ENCODE peak calls at places on chromosome 13, in five cellular contexts. T is BJ, G is ascending aorta, P is foreskin fibroblast, B is IMR-90. F is an unnamed sample.

GRCh38 chr13:79724348-79725103 is 243.6 kb downstream of the NDFIP2 start:
- DNase-seq in T (no peak), G (no peak), P (no peak), B (no peak), F (peak)

GRCh38 chr13:27790523-27790922 is 1.8 kb upstream of the GSX1 start:
- DNase-seq in T (no peak), G (no peak), P (no peak), B (no peak), F (no peak)

GRCh38 chr13:38979891-38980627 is 10.6 kb downstream of the STOML3 start:
- DNase-seq in T (no peak), G (no peak), P (no peak), B (no peak), F (peak)

GRCh38 chr13:52195052-52195837 is 35.8 kb upstream of the NEK3 start:
- DNase-seq in T (peak), G (peak), P (peak), B (peak), F (peak)

GRCh38 chr13:42981317-42981716 is 10.7 kb downstream of the EPSTI1 start:
- DNase-seq in T (no peak), G (no peak), P (peak), B (peak), F (no peak)

GRCh38 chr13:38686635-38687245 is at the start of gene FREM2:
- DNase-seq in T (no peak), G (no peak), P (no peak), B (no peak), F (peak)

GRCh38 chr13:47890146-47890814 is 110.8 kb downstream of the SUCLA2 start:
- DNase-seq in T (no peak), G (no peak), P (no peak), B (no peak), F (no peak)

GRCh38 chr13:80050252-80050651 is 290.7 kb downstream of the SPRY2 start:
- DNase-seq in T (no peak), G (no peak), P (no peak), B (peak), F (no peak)

GRCh38 chr13:91169641-91170040 is 177.8 kb upstream of the MIR17HG start:
- DNase-seq in T (no peak), G (no peak), P (no peak), B (no peak), F (no peak)

GRCh38 chr13:113952983-113953520 is 20.8 kb downstream of the C13orf46 start:
- DNase-seq in T (no peak), G (no peak), P (no peak), B (no peak), F (no peak)

GRCh38 chr13:31807090-31807541 is 67.8 kb downstream of the RXFP2 start:
- DNase-seq in T (no peak), G (no peak), P (no peak), B (no peak), F (no peak)

GRCh38 chr13:28071424-28071823 is 29.0 kb downstream of the FLT3 start:
- DNase-seq in T (no peak), G (no peak), P (no peak), B (no peak), F (no peak)

GRCh38 chr13:109145631-109146030 is 516.2 kb downstream of the MYO16 start:
- DNase-seq in T (no peak), G (no peak), P (peak), B (peak), F (peak)

GRCh38 chr13:27137759-27138158 is 33.9 kb downstream of the USP12 start:
- DNase-seq in T (no peak), G (no peak), P (no peak), B (no peak), F (no peak)

GRCh38 chr13:46158983-46159382 is 23.0 kb downstream of the LCP1 start:
- DNase-seq in T (no peak), G (no peak), P (no peak), B (no peak), F (no peak)

GRCh38 chr13:46164661-46165060 is 17.3 kb downstream of the LCP1 start:
- DNase-seq in T (no peak), G (no peak), P (no peak), B (no peak), F (no peak)

GRCh38 chr13:46158222-46158621 is 23.8 kb downstream of the LCP1 start:
- DNase-seq in T (no peak), G (no peak), P (no peak), B (no peak), F (no peak)

GRCh38 chr13:46160065-46160464 is 21.9 kb downstream of the LCP1 start:
- DNase-seq in T (no peak), G (no peak), P (no peak), B (no peak), F (no peak)

GRCh38 chr13:46160474-46161066 is 21.4 kb downstream of the LCP1 start:
- DNase-seq in T (peak), G (no peak), P (peak), B (peak), F (peak)
- H3K4me3 ChIP-seq in T (no peak), G (no peak), P (no peak), B (no peak), F (no peak)

GRCh38 chr13:83880275-83881027 is 1.8 kb downstream of the SLITRK1 start:
- DNase-seq in T (no peak), G (no peak), P (no peak), B (no peak), F (no peak)

GRCh38 chr13:83877901-83878300 is 4.4 kb downstream of the SLITRK1 start:
- DNase-seq in T (no peak), G (no peak), P (no peak), B (no peak), F (no peak)

GRCh38 chr13:83876546-83876945 is 5.7 kb downstream of the SLITRK1 start:
- DNase-seq in T (no peak), G (no peak), P (no peak), B (no peak), F (no peak)

GRCh38 chr13:83879431-83880171 is 2.7 kb downstream of the SLITRK1 start:
- DNase-seq in T (no peak), G (no peak), P (no peak), B (no peak), F (peak)

GRCh38 chr13:83878691-83879410 is 3.4 kb downstream of the SLITRK1 start:
- DNase-seq in T (no peak), G (no peak), P (no peak), B (no peak), F (no peak)
- H3K4me3 ChIP-seq in T (peak), G (peak), P (peak), B (peak), F (no peak)

DNA sequence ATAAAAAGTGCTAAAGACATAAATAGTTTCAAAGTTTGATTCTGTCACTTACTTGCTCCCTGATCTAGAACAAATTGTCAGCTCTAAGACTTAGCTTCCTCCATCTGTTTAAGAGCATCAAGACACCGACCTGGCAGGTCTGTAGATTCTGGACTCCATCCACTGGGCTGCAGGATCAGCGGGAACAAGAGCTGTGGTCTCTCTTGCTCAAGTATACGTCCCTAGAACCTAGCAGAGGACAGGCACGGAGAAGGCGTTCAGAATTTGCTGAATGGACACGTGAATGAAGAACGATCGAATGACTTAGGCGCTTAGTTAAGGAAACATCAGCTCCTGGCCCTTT is 1.1 kb downstream of the DZIP1 start:
- DNase-seq in T (no peak), G (no peak), P (peak), B (peak), F (peak)
- H3K4me3 ChIP-seq in T (peak), G (peak), P (peak), B (peak), F (peak)

DNA sequence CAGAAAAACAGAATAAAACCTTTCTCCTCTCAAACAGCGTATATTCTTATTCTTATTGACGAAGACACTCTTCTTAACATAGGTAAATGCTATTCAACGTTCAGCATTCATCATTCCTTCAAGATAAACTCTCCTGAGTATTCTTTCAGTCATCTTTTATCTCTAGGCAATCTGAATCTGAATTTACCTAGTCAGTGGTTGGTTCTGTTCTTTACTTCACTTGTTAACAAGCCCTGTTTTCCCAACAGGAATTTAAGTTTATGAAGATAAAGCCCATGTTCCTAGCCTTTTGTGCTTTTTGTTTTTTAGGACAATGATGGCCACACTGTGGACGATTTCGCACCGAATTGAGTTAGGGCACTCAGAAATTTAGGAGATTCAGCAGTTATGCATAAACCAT is 3.2 kb downstream of the ELF1 start:
- DNase-seq in T (no peak), G (no peak), P (no peak), B (no peak), F (no peak)
- H3K4me3 ChIP-seq in T (no peak), G (no peak), P (no peak), B (no peak), F (no peak)

GRCh38 chr13:98405690-98406344 is 171.1 kb downstream of the STK24 start:
- DNase-seq in T (no peak), G (no peak), P (no peak), B (no peak), F (no peak)
- H3K4me3 ChIP-seq in T (no peak), G (no peak), P (no peak), B (no peak), F (no peak)

DNA sequence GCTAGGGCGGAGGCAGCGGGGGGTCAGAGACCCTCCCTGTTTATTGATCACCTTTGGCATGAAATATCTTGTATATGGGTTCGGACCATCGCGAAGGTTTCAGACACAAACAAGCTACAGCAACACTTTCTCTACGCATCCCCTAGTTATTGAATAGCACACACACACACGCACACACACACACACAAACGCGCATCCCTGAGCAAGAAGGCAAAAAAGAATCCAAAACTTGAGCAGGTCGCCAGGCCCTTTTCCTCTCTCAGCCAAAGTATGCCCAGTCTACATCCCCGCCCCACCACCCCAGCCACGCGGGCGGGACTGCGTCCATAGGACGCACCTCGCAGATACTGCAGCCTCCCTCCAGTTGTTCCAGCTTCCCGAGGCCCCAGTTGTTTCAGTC is 16.0 kb downstream of the POU4F1 start:
- DNase-seq in T (no peak), G (no peak), P (no peak), B (no peak), F (no peak)
- H3K4me3 ChIP-seq in T (no peak), G (no peak), P (no peak), B (no peak), F (no peak)